ENCODE peak calls at places on chromosomes 3 and 15, in six cellular contexts. T is progenitor cell of endocrine pancreas, B is iris pigment epithelial cell, V is HT1080, X is NCI-H524, W is left ventricle myocardium superior. M is an unnamed sample.
A peak's percentile ranks its signal among the peaks of the same experiment; 100 is the strongest.

GRCh38 chr15:24898715-24899278 is 56.0 kb upstream of the SNRPN start:
- DNase-seq in T (no peak), B (no peak), V (no peak), X (peak; percentile 74), W (no peak), M (no peak)

GRCh38 chr3:145088917-145089316 is 1072.1 kb downstream of the PLOD2 start:
- DNase-seq in T (no peak), B (no peak), V (no peak), X (no peak), W (no peak), M (no peak)

GRCh38 chr3:141414141-141414689 is 45.9 kb downstream of the ZBTB38 start:
- DNase-seq in T (no peak), B (no peak), V (no peak), X (no peak), W (no peak), M (no peak)

GRCh38 chr3:34742151-34742550 is 897.2 kb upstream of the ARPP21 start:
- DNase-seq in T (no peak), B (no peak), V (no peak), X (no peak), W (no peak), M (no peak)

GRCh38 chr3:170835346-170835745 is 34.6 kb downstream of the RPL22L1 start:
- DNase-seq in T (no peak), B (no peak), V (no peak), X (peak; percentile 69), W (no peak), M (no peak)

GRCh38 chr15:89103481-89104171 is 15.4 kb downstream of the ABHD2 start:
- DNase-seq in T (no peak), B (no peak), V (no peak), X (peak; percentile 23), W (no peak), M (no peak)

GRCh38 chr3:194738254-194739093 is 52.8 kb downstream of the FAM43A start:
- DNase-seq in T (no peak), B (peak; percentile 31), V (peak; percentile 73), X (peak; percentile 38), W (peak; percentile 88), M (no peak)

GRCh38 chr3:107421170-107421792 is 44.0 kb downstream of the CCDC54 start:
- DNase-seq in T (no peak), B (peak; percentile 79), V (peak; percentile 82), X (peak; percentile 66), W (no peak), M (peak; percentile 9)

GRCh38 chr15:22866066-22866465 is 27.6 kb downstream of the NIPA2 start:
- DNase-seq in T (no peak), B (peak; percentile 87), V (no peak), X (no peak), W (no peak), M (no peak)

GRCh38 chr3:116339441-116340028 is 105.8 kb downstream of the LSAMP start:
- DNase-seq in T (no peak), B (peak; percentile 11), V (peak; percentile 14), X (no peak), W (peak; percentile 39), M (no peak)

GRCh38 chr15:67146214-67146613 is 80.8 kb downstream of the SMAD3 start:
- DNase-seq in T (no peak), B (peak; percentile 89), V (peak; percentile 80), X (peak; percentile 40), W (peak; percentile 71), M (no peak)

GRCh38 chr15:68503791-68504720 is 72.1 kb upstream of the ITGA11 start:
- DNase-seq in T (no peak), B (peak; percentile 36), V (peak; percentile 67), X (no peak), W (no peak), M (no peak)

GRCh38 chr3:183386651-183387050 is 41.8 kb downstream of the MCF2L2 start:
- DNase-seq in T (no peak), B (no peak), V (no peak), X (no peak), W (no peak), M (no peak)

GRCh38 chr3:112020653-112021052 is 13.9 kb upstream of the TMPRSS7 start:
- DNase-seq in T (no peak), B (no peak), V (no peak), X (no peak), W (no peak), M (no peak)

GRCh38 chr3:94307588-94307987 is 244.7 kb downstream of the NSUN3 start:
- DNase-seq in T (no peak), B (no peak), V (peak; percentile 74), X (no peak), W (no peak), M (no peak)

GRCh38 chr3:126446791-126447190 is 28.9 kb downstream of the ZXDC start:
- DNase-seq in T (no peak), B (peak; percentile 40), V (no peak), X (peak; percentile 77), W (no peak), M (no peak)

GRCh38 chr3:127915115-127915936 is at the start of gene KBTBD12:
- DNase-seq in T (peak; percentile 37), B (no peak), V (no peak), X (peak; percentile 86), W (peak; percentile 86), M (no peak)

GRCh38 chr3:114504941-114505632 is 211.3 kb downstream of the TIGIT start:
- DNase-seq in T (no peak), B (no peak), V (peak; percentile 75), X (no peak), W (no peak), M (no peak)

GRCh38 chr15:88605507-88606436 is 15.4 kb upstream of the AEN start:
- DNase-seq in T (peak; percentile 66), B (no peak), V (no peak), X (peak; percentile 67), W (peak; percentile 78), M (no peak)

GRCh38 chr15:42444415-42445063 is 46.4 kb downstream of the ZNF106 start:
- DNase-seq in T (no peak), B (peak; percentile 23), V (no peak), X (no peak), W (no peak), M (no peak)